ENCODE peak calls at places on chromosomes 2 and 18, in five cellular contexts. One of them, this sample, is unnamed.
A peak's percentile ranks its signal among the peaks of the same experiment; 100 is the strongest.

GRCh38 chr2:97910403-97911209 is 85.1 kb downstream of the TMEM131 start:
- DNase-seq in K562: no peak
- DNase-seq in A549: no peak
- DNase-seq in right lobe of liver: no peak
- DNase-seq in suprapubic skin: no peak
- DNase-seq in this sample: no peak

GRCh38 chr18:24672165-24672950 is 211.9 kb downstream of the HRH4 start:
- DNase-seq in K562: no peak
- DNase-seq in A549: no peak
- DNase-seq in right lobe of liver: no peak
- DNase-seq in suprapubic skin: no peak
- DNase-seq in this sample: no peak

GRCh38 chr2:46653539-46653938 is 174.2 kb downstream of the TMEM247 start:
- DNase-seq in K562: no peak
- DNase-seq in A549: no peak
- DNase-seq in right lobe of liver: no peak
- DNase-seq in suprapubic skin: no peak
- DNase-seq in this sample: no peak

GRCh38 chr2:950627-950992 is at the start of gene SNTG2:
- DNase-seq in K562: peak; percentile 88
- DNase-seq in A549: no peak
- DNase-seq in right lobe of liver: peak; percentile 54
- DNase-seq in suprapubic skin: no peak
- DNase-seq in this sample: no peak

GRCh38 chr2:142165790-142166189 is 35.0 kb upstream of the LRP1B start:
- DNase-seq in K562: no peak
- DNase-seq in A549: peak; percentile 11
- DNase-seq in right lobe of liver: no peak
- DNase-seq in suprapubic skin: no peak
- DNase-seq in this sample: no peak

GRCh38 chr2:85119900-85120299 is 13.3 kb upstream of the TCF7L1 start:
- DNase-seq in K562: no peak
- DNase-seq in A549: no peak
- DNase-seq in right lobe of liver: no peak
- DNase-seq in suprapubic skin: no peak
- DNase-seq in this sample: no peak

GRCh38 chr2:193584522-193584938 is 1389.8 kb upstream of the TMEFF2 start:
- DNase-seq in K562: no peak
- DNase-seq in A549: no peak
- DNase-seq in right lobe of liver: peak; percentile 18
- DNase-seq in suprapubic skin: no peak
- DNase-seq in this sample: peak; percentile 9

GRCh38 chr18:35835838-35836237 is 136.6 kb upstream of the RMP24 start:
- DNase-seq in K562: no peak
- DNase-seq in A549: no peak
- DNase-seq in right lobe of liver: no peak
- DNase-seq in suprapubic skin: no peak
- DNase-seq in this sample: no peak

GRCh38 chr2:190847504-190848201 is 33.0 kb upstream of the GLS start:
- DNase-seq in K562: no peak
- DNase-seq in A549: no peak
- DNase-seq in right lobe of liver: no peak
- DNase-seq in suprapubic skin: no peak
- DNase-seq in this sample: no peak

GRCh38 chr2:72340665-72341064 is 193.0 kb upstream of the CYP26B1 start:
- DNase-seq in K562: no peak
- DNase-seq in A549: no peak
- DNase-seq in right lobe of liver: no peak
- DNase-seq in suprapubic skin: no peak
- DNase-seq in this sample: no peak

GRCh38 chr18:25310045-25310444 is 41.9 kb downstream of the ZNF521 start:
- DNase-seq in K562: no peak
- DNase-seq in A549: no peak
- DNase-seq in right lobe of liver: no peak
- DNase-seq in suprapubic skin: no peak
- DNase-seq in this sample: no peak

GRCh38 chr18:78939734-78940260 is 39.8 kb upstream of the SALL3 start:
- DNase-seq in K562: no peak
- DNase-seq in A549: no peak
- DNase-seq in right lobe of liver: no peak
- DNase-seq in suprapubic skin: no peak
- DNase-seq in this sample: no peak

GRCh38 chr18:54945726-54946125 is 13.5 kb downstream of the CCDC68 start:
- DNase-seq in K562: no peak
- DNase-seq in A549: no peak
- DNase-seq in right lobe of liver: no peak
- DNase-seq in suprapubic skin: no peak
- DNase-seq in this sample: no peak

GRCh38 chr2:83650897-83651296 is 808.2 kb downstream of the SUCLG1 start:
- DNase-seq in K562: no peak
- DNase-seq in A549: no peak
- DNase-seq in right lobe of liver: no peak
- DNase-seq in suprapubic skin: no peak
- DNase-seq in this sample: no peak

GRCh38 chr2:120398051-120398960 is 52.4 kb downstream of the INHBB start:
- DNase-seq in K562: no peak
- DNase-seq in A549: peak; percentile 38
- DNase-seq in right lobe of liver: no peak
- DNase-seq in suprapubic skin: peak; percentile 51
- DNase-seq in this sample: no peak

GRCh38 chr2:70923378-70924015 is 12.2 kb upstream of the ATP6V1B1 start:
- DNase-seq in K562: no peak
- DNase-seq in A549: peak; percentile 35
- DNase-seq in right lobe of liver: no peak
- DNase-seq in suprapubic skin: no peak
- DNase-seq in this sample: no peak

GRCh38 chr2:201466050-201466660 is 14.6 kb downstream of the STRADB start:
- DNase-seq in K562: no peak
- DNase-seq in A549: no peak
- DNase-seq in right lobe of liver: no peak
- DNase-seq in suprapubic skin: no peak
- DNase-seq in this sample: peak; percentile 16

GRCh38 chr2:194383404-194383803 is 1273.6 kb upstream of the SLC39A10 start:
- DNase-seq in K562: no peak
- DNase-seq in A549: no peak
- DNase-seq in right lobe of liver: no peak
- DNase-seq in suprapubic skin: no peak
- DNase-seq in this sample: no peak

GRCh38 chr2:23359631-23360567 is 25.1 kb upstream of the KLHL29 start:
- DNase-seq in K562: no peak
- DNase-seq in A549: no peak
- DNase-seq in right lobe of liver: peak; percentile 46
- DNase-seq in suprapubic skin: no peak
- DNase-seq in this sample: no peak

GRCh38 chr18:8876887-8877286 is 171.5 kb downstream of the MTCL1 start:
- DNase-seq in K562: no peak
- DNase-seq in A549: no peak
- DNase-seq in right lobe of liver: no peak
- DNase-seq in suprapubic skin: no peak
- DNase-seq in this sample: no peak

GRCh38 chr2:239272626-239273025 is 128.2 kb downstream of the HDAC4 start:
- DNase-seq in K562: no peak
- DNase-seq in A549: no peak
- DNase-seq in right lobe of liver: no peak
- DNase-seq in suprapubic skin: peak; percentile 45
- DNase-seq in this sample: no peak

GRCh38 chr2:239273280-239274234 is 127.3 kb downstream of the HDAC4 start:
- DNase-seq in K562: no peak
- DNase-seq in A549: no peak
- DNase-seq in right lobe of liver: peak; percentile 42
- DNase-seq in suprapubic skin: peak; percentile 60
- DNase-seq in this sample: no peak

GRCh38 chr2:239269173-239269865 is 131.5 kb downstream of the HDAC4 start:
- DNase-seq in K562: no peak
- DNase-seq in A549: no peak
- DNase-seq in right lobe of liver: no peak
- DNase-seq in suprapubic skin: peak; percentile 46
- DNase-seq in this sample: no peak

GRCh38 chr2:239269959-239270358 is 130.9 kb downstream of the HDAC4 start:
- DNase-seq in K562: no peak
- DNase-seq in A549: no peak
- DNase-seq in right lobe of liver: no peak
- DNase-seq in suprapubic skin: peak; percentile 51
- DNase-seq in this sample: no peak

GRCh38 chr2:239271471-239272255 is 129.2 kb downstream of the HDAC4 start:
- DNase-seq in K562: no peak
- DNase-seq in A549: no peak
- DNase-seq in right lobe of liver: no peak
- DNase-seq in suprapubic skin: peak; percentile 57
- DNase-seq in this sample: no peak
- TF ChIP-seq POLR2A in K562: no peak
- TF ChIP-seq POLR2A in A549: no peak
- TF ChIP-seq POLR2A in right lobe of liver: no peak
- TF ChIP-seq POLR2A in suprapubic skin: no peak
- TF ChIP-seq POLR2A in this sample: no peak

GRCh38 chr2:135525786-135526185 is 5.2 kb downstream of the ZRANB3 start:
- DNase-seq in K562: no peak
- DNase-seq in A549: no peak
- DNase-seq in right lobe of liver: no peak
- DNase-seq in suprapubic skin: no peak
- DNase-seq in this sample: no peak

GRCh38 chr2:135532581-135532980 is 1.3 kb downstream of the R3HDM1 start:
- DNase-seq in K562: no peak
- DNase-seq in A549: no peak
- DNase-seq in right lobe of liver: no peak
- DNase-seq in suprapubic skin: no peak
- DNase-seq in this sample: no peak

GRCh38 chr2:135528006-135528405 is 3.0 kb downstream of the ZRANB3 start:
- DNase-seq in K562: no peak
- DNase-seq in A549: no peak
- DNase-seq in right lobe of liver: no peak
- DNase-seq in suprapubic skin: no peak
- DNase-seq in this sample: no peak

GRCh38 chr2:135530313-135531230 is at the start of gene ZRANB3:
- DNase-seq in K562: peak; percentile 78
- DNase-seq in A549: peak; percentile 92
- DNase-seq in right lobe of liver: peak; percentile 92
- DNase-seq in suprapubic skin: peak; percentile 96
- DNase-seq in this sample: peak; percentile 61

GRCh38 chr2:135531231-135532197 is at the start of gene R3HDM1:
- DNase-seq in K562: peak; percentile 96
- DNase-seq in A549: peak; percentile 94
- DNase-seq in right lobe of liver: peak; percentile 97
- DNase-seq in suprapubic skin: peak; percentile 99
- DNase-seq in this sample: peak; percentile 74
- TF ChIP-seq POLR2A in K562: peak; percentile 78
- TF ChIP-seq POLR2A in A549: peak; percentile 67
- TF ChIP-seq POLR2A in right lobe of liver: no peak
- TF ChIP-seq POLR2A in suprapubic skin: no peak
- TF ChIP-seq POLR2A in this sample: peak; percentile 67

GRCh38 chr2:238155761-238156694 is 2.7 kb upstream of the ERFE start:
- DNase-seq in K562: no peak
- DNase-seq in A549: no peak
- DNase-seq in right lobe of liver: peak; percentile 10
- DNase-seq in suprapubic skin: no peak
- DNase-seq in this sample: no peak

GRCh38 chr2:238158807-238159539 is at the start of gene ERFE:
- DNase-seq in K562: peak; percentile 89
- DNase-seq in A549: peak; percentile 49
- DNase-seq in right lobe of liver: peak; percentile 33
- DNase-seq in suprapubic skin: no peak
- DNase-seq in this sample: no peak

GRCh38 chr2:238157506-238158017 is 1.2 kb upstream of the ERFE start:
- DNase-seq in K562: no peak
- DNase-seq in A549: no peak
- DNase-seq in right lobe of liver: no peak
- DNase-seq in suprapubic skin: no peak
- DNase-seq in this sample: no peak

GRCh38 chr2:238159676-238160205 is 971 bp downstream of the ERFE start:
- DNase-seq in K562: no peak
- DNase-seq in A549: no peak
- DNase-seq in right lobe of liver: no peak
- DNase-seq in suprapubic skin: no peak
- DNase-seq in this sample: no peak

DNA sequence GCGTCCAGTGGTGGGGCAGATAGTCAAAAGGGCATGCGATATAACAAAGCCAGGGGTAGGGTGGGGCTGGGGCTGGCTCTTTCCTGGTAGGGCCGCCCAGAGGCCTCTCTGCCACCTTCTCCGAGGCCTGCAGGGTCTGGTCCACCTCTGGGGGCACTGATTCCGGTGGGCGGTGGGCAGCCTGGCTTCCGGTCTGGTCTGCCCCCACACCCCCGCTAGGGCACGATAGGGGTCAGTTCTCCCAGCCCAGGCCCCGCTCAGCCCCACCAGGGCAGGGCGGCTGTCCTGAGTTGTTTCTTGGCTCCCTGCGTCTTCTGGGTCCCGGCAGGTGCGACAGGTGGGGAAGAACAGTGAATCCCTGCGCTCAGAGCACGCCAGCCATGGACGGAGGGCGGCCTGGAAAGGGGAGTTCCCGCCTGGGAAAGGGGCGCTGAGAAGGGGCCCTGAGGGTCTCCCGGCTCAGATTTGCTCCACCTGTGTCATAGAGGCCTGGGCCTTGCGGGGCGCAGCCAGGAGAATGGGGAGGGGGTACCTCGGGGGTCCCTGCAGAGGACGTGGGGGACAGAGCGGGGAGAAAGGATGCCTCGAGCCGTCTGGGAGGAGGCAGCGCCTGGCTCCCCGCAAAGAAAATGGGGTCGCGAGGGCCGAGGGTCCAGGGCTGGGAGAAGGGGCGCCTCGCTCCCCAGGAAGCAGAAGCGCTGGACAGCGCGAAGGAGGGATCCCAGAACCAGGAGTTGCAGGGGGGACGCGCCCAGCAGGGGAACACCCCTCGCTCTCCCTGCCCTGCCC is 558 bp upstream of the ERFE start:
- DNase-seq in K562: no peak
- DNase-seq in A549: no peak
- DNase-seq in right lobe of liver: peak; percentile 15
- DNase-seq in suprapubic skin: no peak
- DNase-seq in this sample: no peak
- TF ChIP-seq POLR2A in K562: no peak
- TF ChIP-seq POLR2A in A549: no peak
- TF ChIP-seq POLR2A in right lobe of liver: no peak
- TF ChIP-seq POLR2A in suprapubic skin: no peak
- TF ChIP-seq POLR2A in this sample: no peak

DNA sequence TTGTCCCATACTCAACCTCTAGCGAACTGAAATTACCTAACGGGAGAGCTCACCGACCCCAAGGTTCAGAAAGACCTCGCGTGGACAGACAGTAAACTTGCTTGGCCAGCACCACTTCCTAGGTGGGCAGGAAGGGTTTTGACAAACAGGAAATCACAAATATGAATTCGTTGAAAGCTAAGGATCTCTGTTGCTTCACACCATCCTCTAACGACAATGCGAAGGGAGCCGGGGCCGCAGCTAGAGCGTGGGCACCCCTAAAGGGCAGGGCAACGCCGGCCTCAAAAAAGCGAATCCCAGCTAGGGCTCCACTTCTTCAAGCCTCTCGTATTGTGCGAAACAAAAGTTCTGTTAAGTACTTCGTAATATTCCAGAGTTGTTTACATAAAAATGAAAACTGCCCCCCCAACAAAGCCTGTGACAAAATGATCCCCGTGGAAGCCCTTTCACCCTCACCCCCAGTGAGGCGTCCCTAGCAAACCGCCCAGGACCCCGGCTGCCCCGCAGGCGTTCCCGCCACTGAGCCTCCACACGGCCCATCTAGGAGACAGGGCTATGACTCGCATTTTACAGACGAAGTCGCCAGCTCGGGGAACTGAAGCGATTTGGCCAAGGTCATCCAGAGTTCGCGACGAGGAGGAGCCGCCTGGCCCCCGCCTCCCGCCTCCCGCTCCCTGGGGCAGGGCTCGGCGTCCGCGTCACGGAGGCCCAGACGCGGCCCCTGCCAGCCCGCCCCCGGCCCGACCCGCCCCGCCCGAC is 548 bp downstream of the KANSL3 start:
- DNase-seq in K562: no peak
- DNase-seq in A549: peak; percentile 47
- DNase-seq in right lobe of liver: peak; percentile 91
- DNase-seq in suprapubic skin: peak; percentile 92
- DNase-seq in this sample: peak; percentile 84
- TF ChIP-seq POLR2A in K562: peak; percentile 87
- TF ChIP-seq POLR2A in A549: no peak
- TF ChIP-seq POLR2A in right lobe of liver: no peak
- TF ChIP-seq POLR2A in suprapubic skin: no peak
- TF ChIP-seq POLR2A in this sample: no peak

This sample was measured in H54.